ENCODE peak calls at places on chromosomes 7 and 10, in six cellular contexts. One of them, this sample, is unnamed. For H3K4me1, the result is how much of the 10 kb centered on the place peaks cover.

GRCh38 chr7:36389371-36390198 is at the start of gene ANLN:
- DNase-seq in A549: peak
- DNase-seq in heart left ventricle: peak
- DNase-seq in HCT116: peak
- DNase-seq in IMR-90: peak
- DNase-seq in upper lobe of left lung: peak
- DNase-seq in this sample: peak

GRCh38 chr7:82507976-82508677 is 64.5 kb upstream of the CACNA2D1 start:
- DNase-seq in HCT116: no peak
- DNase-seq in IMR-90: no peak
- DNase-seq in A549: no peak
- DNase-seq in upper lobe of left lung: peak
- DNase-seq in heart left ventricle: no peak
- DNase-seq in this sample: no peak

GRCh38 chr7:141076377-141076776 is 2.5 kb downstream of the TMEM178B start:
- DNase-seq in upper lobe of left lung: no peak
- DNase-seq in IMR-90: no peak
- DNase-seq in A549: no peak
- DNase-seq in heart left ventricle: no peak
- DNase-seq in HCT116: no peak
- DNase-seq in this sample: no peak

GRCh38 chr10:3926675-3927525 is 141.9 kb upstream of the KLF6 start:
- DNase-seq in upper lobe of left lung: no peak
- DNase-seq in heart left ventricle: no peak
- DNase-seq in HCT116: no peak
- DNase-seq in A549: no peak
- DNase-seq in IMR-90: peak
- DNase-seq in this sample: no peak

GRCh38 chr10:73096041-73096451 is 620 bp downstream of the P4HA1 start:
- DNase-seq in IMR-90: peak
- DNase-seq in HCT116: no peak
- DNase-seq in A549: peak
- DNase-seq in upper lobe of left lung: peak
- DNase-seq in heart left ventricle: peak
- DNase-seq in this sample: peak

GRCh38 chr10:33136781-33137180 is 178.8 kb upstream of the ITGB1 start:
- DNase-seq in heart left ventricle: no peak
- DNase-seq in IMR-90: peak
- DNase-seq in A549: no peak
- DNase-seq in upper lobe of left lung: no peak
- DNase-seq in HCT116: peak
- DNase-seq in this sample: no peak

GRCh38 chr10:49606981-49607535 is 3.1 kb upstream of the SLC18A3 start:
- DNase-seq in upper lobe of left lung: peak
- DNase-seq in HCT116: no peak
- DNase-seq in heart left ventricle: peak
- DNase-seq in A549: peak
- DNase-seq in IMR-90: peak
- DNase-seq in this sample: no peak

GRCh38 chr10:97466755-97467154 is 20.8 kb downstream of the ZDHHC16 start:
- DNase-seq in IMR-90: peak
- DNase-seq in upper lobe of left lung: no peak
- DNase-seq in A549: no peak
- DNase-seq in HCT116: peak
- DNase-seq in heart left ventricle: no peak
- DNase-seq in this sample: no peak

GRCh38 chr7:133940368-133940767 is 186.8 kb upstream of the LRGUK start:
- DNase-seq in upper lobe of left lung: no peak
- DNase-seq in A549: no peak
- DNase-seq in IMR-90: no peak
- DNase-seq in HCT116: no peak
- DNase-seq in heart left ventricle: no peak
- DNase-seq in this sample: no peak

GRCh38 chr10:32237644-32238345 is 109.2 kb downstream of the EPC1 start:
- DNase-seq in HCT116: no peak
- DNase-seq in A549: no peak
- DNase-seq in IMR-90: peak
- DNase-seq in upper lobe of left lung: no peak
- DNase-seq in heart left ventricle: no peak
- DNase-seq in this sample: no peak

GRCh38 chr10:58807631-58808024 is 295.0 kb downstream of the BICC1 start:
- DNase-seq in upper lobe of left lung: no peak
- DNase-seq in A549: peak
- DNase-seq in HCT116: no peak
- DNase-seq in heart left ventricle: no peak
- DNase-seq in IMR-90: peak
- DNase-seq in this sample: no peak

GRCh38 chr7:50353894-50354595 is 49.5 kb downstream of the IKZF1 start:
- DNase-seq in heart left ventricle: no peak
- DNase-seq in IMR-90: no peak
- DNase-seq in HCT116: no peak
- DNase-seq in upper lobe of left lung: no peak
- DNase-seq in A549: no peak
- DNase-seq in this sample: no peak

GRCh38 chr10:4434536-4435071 is 391.4 kb upstream of the AKR1E2 start:
- DNase-seq in heart left ventricle: no peak
- DNase-seq in HCT116: no peak
- DNase-seq in IMR-90: peak
- DNase-seq in A549: no peak
- DNase-seq in upper lobe of left lung: no peak
- DNase-seq in this sample: no peak

GRCh38 chr7:20395494-20395893 is 64.8 kb downstream of the ITGB8 start:
- DNase-seq in A549: no peak
- DNase-seq in HCT116: no peak
- DNase-seq in IMR-90: no peak
- DNase-seq in heart left ventricle: no peak
- DNase-seq in upper lobe of left lung: no peak
- DNase-seq in this sample: no peak

GRCh38 chr10:125768217-125768616 is 7.4 kb downstream of the MMP21 start:
- DNase-seq in IMR-90: peak
- DNase-seq in upper lobe of left lung: no peak
- DNase-seq in heart left ventricle: no peak
- DNase-seq in A549: no peak
- DNase-seq in HCT116: no peak
- DNase-seq in this sample: no peak

GRCh38 chr10:90418869-90419652 is 438.8 kb downstream of the HTR7 start:
- DNase-seq in IMR-90: peak
- DNase-seq in upper lobe of left lung: no peak
- DNase-seq in A549: peak
- DNase-seq in HCT116: peak
- DNase-seq in heart left ventricle: no peak
- DNase-seq in this sample: no peak

GRCh38 chr10:123583639-123584418 is 82.3 kb upstream of the GPR26 start:
- DNase-seq in A549: peak
- DNase-seq in HCT116: peak
- DNase-seq in heart left ventricle: peak
- DNase-seq in IMR-90: peak
- DNase-seq in upper lobe of left lung: peak
- DNase-seq in this sample: peak

GRCh38 chr7:12440229-12440628 is 36.6 kb upstream of the VWDE start:
- DNase-seq in upper lobe of left lung: no peak
- DNase-seq in A549: no peak
- DNase-seq in heart left ventricle: no peak
- DNase-seq in IMR-90: no peak
- DNase-seq in HCT116: no peak
- DNase-seq in this sample: no peak

GRCh38 chr10:48444861-48445841 is 138.7 kb downstream of the MAPK8 start:
- DNase-seq in upper lobe of left lung: peak
- DNase-seq in HCT116: no peak
- DNase-seq in A549: peak
- DNase-seq in IMR-90: no peak
- DNase-seq in heart left ventricle: no peak
- DNase-seq in this sample: peak

GRCh38 chr10:97465982-97466381 is 20.0 kb downstream of the ZDHHC16 start:
- DNase-seq in upper lobe of left lung: no peak
- DNase-seq in A549: no peak
- DNase-seq in IMR-90: no peak
- DNase-seq in HCT116: no peak
- DNase-seq in heart left ventricle: no peak
- DNase-seq in this sample: no peak

GRCh38 chr7:29116361-29116760 is 30.0 kb downstream of the CPVL start:
- DNase-seq in upper lobe of left lung: no peak
- DNase-seq in HCT116: no peak
- DNase-seq in heart left ventricle: no peak
- DNase-seq in A549: no peak
- DNase-seq in IMR-90: no peak
- DNase-seq in this sample: no peak

GRCh38 chr10:122494833-122495232 is 33.5 kb downstream of the HTRA1 start:
- DNase-seq in upper lobe of left lung: no peak
- DNase-seq in heart left ventricle: peak
- DNase-seq in HCT116: peak
- DNase-seq in IMR-90: peak
- DNase-seq in A549: peak
- DNase-seq in this sample: no peak

GRCh38 chr7:126403040-126403439 is 849.7 kb downstream of the GRM8 start:
- DNase-seq in HCT116: no peak
- DNase-seq in A549: no peak
- DNase-seq in IMR-90: no peak
- DNase-seq in heart left ventricle: no peak
- DNase-seq in upper lobe of left lung: no peak
- DNase-seq in this sample: no peak

GRCh38 chr10:31749981-31750850 is 178.4 kb downstream of the ARHGAP12 start:
- DNase-seq in heart left ventricle: peak
- DNase-seq in upper lobe of left lung: peak
- DNase-seq in IMR-90: no peak
- DNase-seq in A549: no peak
- DNase-seq in HCT116: no peak
- DNase-seq in this sample: peak

GRCh38 chr7:75663302-75663907 is 75.3 kb downstream of the HIP1 start:
- DNase-seq in A549: no peak
- DNase-seq in HCT116: no peak
- DNase-seq in IMR-90: no peak
- DNase-seq in upper lobe of left lung: no peak
- DNase-seq in heart left ventricle: no peak
- DNase-seq in this sample: no peak

GRCh38 chr10:32207544-32207943 is 139.4 kb downstream of the EPC1 start:
- DNase-seq in A549: peak
- DNase-seq in heart left ventricle: peak
- DNase-seq in HCT116: peak
- DNase-seq in upper lobe of left lung: no peak
- DNase-seq in IMR-90: peak
- DNase-seq in this sample: no peak

DNA sequence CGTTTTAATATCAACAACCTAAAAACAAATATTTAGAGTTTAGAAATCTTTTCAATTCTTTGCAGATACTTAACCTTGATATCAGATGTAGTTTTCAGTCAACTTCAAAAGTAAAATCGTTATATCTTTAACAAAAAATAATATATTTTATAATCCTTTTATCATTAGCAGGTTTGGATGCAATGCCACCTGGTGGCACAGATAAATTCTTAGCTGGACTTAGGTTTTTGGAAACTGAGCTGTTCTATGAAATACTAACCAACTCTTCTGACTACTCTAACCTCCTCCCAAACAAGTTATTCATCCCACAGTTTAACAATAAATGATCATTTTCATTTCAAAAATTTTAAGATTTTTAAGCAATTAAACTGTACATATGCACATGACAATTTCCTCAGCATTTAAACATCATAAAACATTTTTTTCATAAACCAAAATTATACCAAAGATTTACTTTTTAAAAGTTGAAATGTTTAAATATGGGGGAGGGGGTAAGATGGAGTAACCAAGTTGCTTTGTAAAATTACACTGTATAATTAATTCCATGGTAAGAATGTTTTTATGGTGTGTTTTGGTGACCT is 56.9 kb downstream of the HIBADH start:
- DNase-seq in HCT116: no peak
- DNase-seq in IMR-90: peak
- DNase-seq in upper lobe of left lung: no peak
- DNase-seq in heart left ventricle: no peak
- DNase-seq in A549: peak
- DNase-seq in this sample: no peak
- H3K4me1 ChIP-seq in HCT116: under half
- H3K4me1 ChIP-seq in IMR-90: under half
- H3K4me1 ChIP-seq in upper lobe of left lung: under half
- H3K4me1 ChIP-seq in heart left ventricle: under half
- H3K4me1 ChIP-seq in A549: half or more
- H3K4me1 ChIP-seq in this sample: under half

DNA sequence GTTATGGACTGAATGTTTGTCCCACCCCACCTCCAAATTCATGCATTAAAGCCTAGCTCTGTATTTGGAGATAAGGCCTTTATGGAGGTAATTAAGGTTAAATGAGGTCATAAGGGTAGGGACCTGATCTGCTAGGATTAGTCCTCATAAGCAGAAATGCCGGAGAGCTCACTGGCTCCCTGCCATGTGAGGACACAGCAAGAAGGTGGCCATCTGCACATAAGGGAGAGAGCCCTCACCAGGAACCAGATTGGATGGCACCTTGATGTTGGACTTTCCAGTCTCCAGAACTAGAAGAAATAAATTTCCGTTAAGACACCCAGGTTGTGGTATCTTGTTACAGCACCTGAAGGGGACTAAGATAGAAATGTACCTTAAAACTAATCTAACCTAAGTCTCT is 816.1 kb upstream of the C7orf33 start:
- DNase-seq in upper lobe of left lung: no peak
- DNase-seq in heart left ventricle: no peak
- DNase-seq in IMR-90: no peak
- DNase-seq in A549: no peak
- DNase-seq in HCT116: no peak
- DNase-seq in this sample: no peak
- TF ChIP-seq CTCF in upper lobe of left lung: no peak
- TF ChIP-seq CTCF in heart left ventricle: no peak
- TF ChIP-seq CTCF in IMR-90: no peak
- TF ChIP-seq CTCF in A549: no peak
- TF ChIP-seq CTCF in HCT116: no peak
- TF ChIP-seq CTCF in this sample: no peak

GRCh38 chr7:150341263-150342118 is at the start of gene RARRES2:
- DNase-seq in A549: no peak
- DNase-seq in IMR-90: no peak
- DNase-seq in HCT116: no peak
- DNase-seq in upper lobe of left lung: peak
- DNase-seq in heart left ventricle: no peak
- DNase-seq in this sample: peak
- TF ChIP-seq POLR2A in A549: no peak
- TF ChIP-seq POLR2A in IMR-90: no peak
- TF ChIP-seq POLR2A in HCT116: no peak
- TF ChIP-seq POLR2A in upper lobe of left lung: no peak
- TF ChIP-seq POLR2A in heart left ventricle: no peak
- TF ChIP-seq POLR2A in this sample: no peak

DNA sequence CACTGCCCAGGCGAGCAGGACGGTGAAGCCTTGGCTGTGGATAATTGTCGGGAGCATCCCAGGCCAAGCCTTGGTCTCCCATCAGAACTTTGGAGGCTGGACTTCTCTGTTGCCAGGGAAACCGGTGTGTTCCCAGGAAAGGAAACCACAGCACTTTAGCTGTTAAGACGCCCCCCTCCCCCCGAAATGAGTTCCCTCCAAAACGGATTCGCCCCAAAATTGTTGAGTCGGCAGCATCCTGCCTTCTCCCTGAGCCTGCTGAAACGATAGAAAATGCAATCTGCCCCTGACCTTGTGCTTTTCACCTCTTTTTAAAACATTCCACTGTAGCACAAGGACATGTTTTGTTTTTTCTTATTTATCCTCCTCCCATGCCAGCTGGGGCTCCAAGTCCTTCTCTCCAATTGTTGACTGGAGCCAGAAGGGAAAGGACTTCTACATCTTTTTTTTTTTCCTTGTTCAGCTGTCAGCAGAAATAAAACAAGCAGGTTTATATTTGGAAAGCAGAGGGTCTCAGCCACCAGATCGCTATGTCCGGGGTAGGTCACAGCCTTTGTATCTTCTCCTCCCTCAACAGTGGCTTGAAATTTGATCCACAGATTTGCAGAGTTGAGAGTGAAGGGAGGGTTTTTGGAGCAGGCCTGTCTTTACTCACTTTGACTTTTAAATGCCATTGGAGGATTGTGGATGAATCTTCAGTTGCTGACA is 116.5 kb downstream of the ZMIZ1 start:
- DNase-seq in IMR-90: peak
- DNase-seq in heart left ventricle: no peak
- DNase-seq in upper lobe of left lung: no peak
- DNase-seq in A549: no peak
- DNase-seq in HCT116: no peak
- DNase-seq in this sample: no peak
- H3K4me1 ChIP-seq in IMR-90: half or more
- H3K4me1 ChIP-seq in heart left ventricle: half or more
- H3K4me1 ChIP-seq in upper lobe of left lung: half or more
- H3K4me1 ChIP-seq in A549: half or more
- H3K4me1 ChIP-seq in HCT116: half or more
- H3K4me1 ChIP-seq in this sample: half or more

This sample was measured in sigmoid colon.